ENCODE peak calls at places on chromosome 6, in eight cellular contexts. M, L, C, A, S, F, I and V are unnamed samples.

GRCh38 chr6:41055149-41055548 is 2.1 kb downstream of the APOBEC2 start:
- DNase-seq in M (no peak), L (no peak), C (peak), A (no peak), S (no peak), F (no peak), I (peak), V (no peak)

GRCh38 chr6:43702522-43703440 is 15.2 kb upstream of the MRPS18A start:
- DNase-seq in M (no peak), L (no peak), C (no peak), A (peak), S (peak), F (peak), I (peak), V (peak)

GRCh38 chr6:18215436-18215835 is 48.9 kb downstream of the DEK start:
- DNase-seq in M (no peak), L (no peak), C (no peak), A (no peak), S (peak), F (no peak), I (no peak), V (no peak)

GRCh38 chr6:38603492-38603891 is 36.2 kb downstream of the BTBD9 start:
- DNase-seq in M (no peak), L (no peak), C (peak), A (no peak), S (no peak), F (no peak), I (no peak), V (no peak)

GRCh38 chr6:19759117-19759880 is 77.9 kb upstream of the ID4 start:
- DNase-seq in M (no peak), L (no peak), C (no peak), A (peak), S (no peak), F (no peak), I (peak), V (no peak)

GRCh38 chr6:106411034-106411433 is 50.5 kb downstream of the CRYBG1 start:
- DNase-seq in M (no peak), L (no peak), C (no peak), A (no peak), S (no peak), F (no peak), I (no peak), V (no peak)

GRCh38 chr6:166615059-166615770 is 11.8 kb downstream of the RPS6KA2 start:
- DNase-seq in M (no peak), L (no peak), C (no peak), A (no peak), S (no peak), F (peak), I (no peak), V (no peak)

GRCh38 chr6:160031442-160031841 is 62.6 kb downstream of the IGF2R start:
- DNase-seq in M (no peak), L (no peak), C (no peak), A (no peak), S (no peak), F (no peak), I (peak), V (no peak)

GRCh38 chr6:118685823-118686449 is 34.5 kb upstream of the CEP85L start:
- DNase-seq in M (no peak), L (no peak), C (no peak), A (no peak), S (no peak), F (no peak), I (no peak), V (no peak)

GRCh38 chr6:89034586-89035251 is 45.8 kb upstream of the PNRC1 start:
- DNase-seq in M (no peak), L (no peak), C (no peak), A (no peak), S (peak), F (no peak), I (peak), V (no peak)

GRCh38 chr6:108779521-108779920 is 68.7 kb upstream of the ARMC2 start:
- DNase-seq in M (no peak), L (no peak), C (no peak), A (no peak), S (no peak), F (no peak), I (no peak), V (no peak)

GRCh38 chr6:125797934-125798444 is 7.2 kb downstream of the NCOA7 start:
- DNase-seq in M (no peak), L (no peak), C (no peak), A (no peak), S (no peak), F (no peak), I (no peak), V (no peak)

GRCh38 chr6:126886106-126886505 is 232.4 kb upstream of the RSPO3 start:
- DNase-seq in M (no peak), L (no peak), C (no peak), A (no peak), S (no peak), F (no peak), I (no peak), V (no peak)

GRCh38 chr6:41371461-41371991 is 36.1 kb downstream of the NCR2 start:
- DNase-seq in M (no peak), L (no peak), C (no peak), A (no peak), S (peak), F (peak), I (peak), V (no peak)

GRCh38 chr6:329888-330691 is 37.8 kb downstream of the DUSP22 start:
- DNase-seq in M (no peak), L (no peak), C (no peak), A (no peak), S (peak), F (no peak), I (peak), V (no peak)

GRCh38 chr6:85756982-85757381 is 114.3 kb upstream of the SYNCRIP start:
- DNase-seq in M (peak), L (no peak), C (no peak), A (peak), S (peak), F (no peak), I (peak), V (no peak)

GRCh38 chr6:30447237-30447636 is 42.1 kb upstream of the HLA-E start:
- DNase-seq in M (no peak), L (no peak), C (no peak), A (no peak), S (no peak), F (no peak), I (peak), V (no peak)

GRCh38 chr6:7909323-7910276 is 988 bp downstream of the TXNDC5 start:
- DNase-seq in M (no peak), L (no peak), C (no peak), A (no peak), S (peak), F (peak), I (peak), V (no peak)

GRCh38 chr6:109449064-109449788 is 6.3 kb downstream of the MICAL1 start:
- DNase-seq in M (no peak), L (no peak), C (no peak), A (no peak), S (no peak), F (no peak), I (no peak), V (no peak)

GRCh38 chr6:134707342-134707982 is 242.4 kb downstream of the ALDH8A1 start:
- DNase-seq in M (no peak), L (no peak), C (no peak), A (no peak), S (peak), F (no peak), I (peak), V (no peak)

GRCh38 chr6:111615916-111616612 is 10.4 kb upstream of the TRAF3IP2 start:
- DNase-seq in M (no peak), L (no peak), C (no peak), A (no peak), S (no peak), F (no peak), I (no peak), V (no peak)

GRCh38 chr6:31952140-31952805 is 6.4 kb downstream of the CFB start:
- DNase-seq in M (no peak), L (no peak), C (no peak), A (peak), S (peak), F (peak), I (peak), V (no peak)

GRCh38 chr6:133890941-133891813 is 2.3 kb downstream of the TCF21 start:
- DNase-seq in M (no peak), L (no peak), C (no peak), A (no peak), S (no peak), F (peak), I (peak), V (no peak)

GRCh38 chr6:150891886-150892485 is 26.5 kb downstream of the MTHFD1L start:
- DNase-seq in M (peak), L (no peak), C (peak), A (peak), S (peak), F (peak), I (peak), V (peak)

GRCh38 chr6:22785036-22785435 is 215.7 kb downstream of the HDGFL1 start:
- DNase-seq in M (peak), L (no peak), C (no peak), A (no peak), S (no peak), F (no peak), I (peak), V (no peak)

GRCh38 chr6:6131492-6132109 is 124.9 kb upstream of the NRN1 start:
- DNase-seq in M (no peak), L (no peak), C (no peak), A (no peak), S (peak), F (no peak), I (no peak), V (no peak)

GRCh38 chr6:29853245-29853644 is 25.6 kb downstream of the HLA-G start:
- DNase-seq in M (no peak), L (no peak), C (no peak), A (no peak), S (no peak), F (no peak), I (no peak), V (no peak)

GRCh38 chr6:114323784-114324183 is 19.0 kb downstream of the HS3ST5 start:
- DNase-seq in M (no peak), L (no peak), C (no peak), A (no peak), S (no peak), F (no peak), I (no peak), V (no peak)

GRCh38 chr6:28648035-28648877 is 122.6 kb downstream of the GPX5 start:
- DNase-seq in M (peak), L (no peak), C (peak), A (no peak), S (peak), F (no peak), I (peak), V (no peak)

GRCh38 chr6:5876076-5876475 is 130.6 kb downstream of the NRN1 start:
- DNase-seq in M (no peak), L (no peak), C (no peak), A (no peak), S (no peak), F (no peak), I (no peak), V (no peak)